ENCODE peak calls at places on chromosomes 11 and 22, in four cellular contexts. J is fibroblast of mammary gland, P is posterior cingulate gyrus, G is sigmoid colon. U is an unnamed sample.

GRCh38 chr11:27118371-27118770 is 77.8 kb downstream of the BBOX1 start:
- DNase-seq in J (peak), P (no peak), G (no peak), U (no peak)

GRCh38 chr22:19765477-19766234 is 5.1 kb downstream of the TBX1 start:
- DNase-seq in J (no peak), P (no peak), G (no peak), U (no peak)

GRCh38 chr11:17273668-17274321 is 2.7 kb upstream of the NUCB2 start:
- DNase-seq in J (no peak), P (no peak), G (no peak), U (no peak)

GRCh38 chr11:94681140-94681539 is 87.0 kb upstream of the AMOTL1 start:
- DNase-seq in J (no peak), P (no peak), G (no peak), U (no peak)

GRCh38 chr11:85656777-85657176 is 8.2 kb downstream of the CREBZF start:
- DNase-seq in J (no peak), P (no peak), G (no peak), U (no peak)

GRCh38 chr11:130523609-130524008 is 75.2 kb downstream of the ADAMTS15 start:
- DNase-seq in J (peak), P (no peak), G (peak), U (no peak)

GRCh38 chr11:16784671-16785070 is 46.2 kb downstream of the C11orf58 start:
- DNase-seq in J (no peak), P (no peak), G (no peak), U (no peak)

GRCh38 chr11:1005913-1006312 is 30.6 kb downstream of the MUC6 start:
- DNase-seq in J (peak), P (peak), G (peak), U (no peak)

GRCh38 chr11:67776834-67777530 is 102.6 kb upstream of the ALDH3B2 start:
- DNase-seq in J (no peak), P (no peak), G (no peak), U (no peak)

GRCh38 chr11:27945323-27945722 is 162.6 kb downstream of the KIF18A start:
- DNase-seq in J (no peak), P (no peak), G (no peak), U (no peak)

GRCh38 chr11:19441752-19442553 is 201.2 kb upstream of the E2F8 start:
- DNase-seq in J (peak), P (no peak), G (no peak), U (no peak)

GRCh38 chr11:70497536-70498075 is 99.3 kb downstream of the CTTN start:
- DNase-seq in J (no peak), P (no peak), G (peak), U (no peak)

GRCh38 chr11:64036081-64037026 is 623 bp downstream of the FLRT1 start:
- DNase-seq in J (peak), P (peak), G (peak), U (no peak)

GRCh38 chr22:47055461-47055860 is 293.0 kb downstream of the TBC1D22A start:
- DNase-seq in J (no peak), P (no peak), G (peak), U (no peak)

GRCh38 chr11:64355078-64355940 is 3.7 kb upstream of the RPS6KA4 start:
- DNase-seq in J (peak), P (peak), G (peak), U (peak)

GRCh38 chr11:132686827-132687370 is 845.4 kb downstream of the OPCML start:
- DNase-seq in J (no peak), P (no peak), G (no peak), U (no peak)

GRCh38 chr11:33567004-33567403 is 133.6 kb downstream of the C11orf91 start:
- DNase-seq in J (no peak), P (no peak), G (no peak), U (no peak)

GRCh38 chr11:58864335-58864734 is 19.8 kb upstream of the GLYATL2 start:
- DNase-seq in J (no peak), P (no peak), G (no peak), U (no peak)

GRCh38 chr22:20979243-20979809 is 2.8 kb upstream of the LZTR1 start:
- DNase-seq in J (peak), P (peak), G (peak), U (no peak)

GRCh38 chr11:120657306-120658070 is 145.9 kb downstream of the GRIK4 start:
- DNase-seq in J (no peak), P (no peak), G (no peak), U (no peak)

GRCh38 chr22:23787600-23787896 is 782 bp downstream of the SMARCB1 start:
- DNase-seq in J (no peak), P (no peak), G (no peak), U (no peak)

GRCh38 chr11:100878474-100878873 is 191.4 kb downstream of the ARHGAP42 start:
- DNase-seq in J (peak), P (no peak), G (no peak), U (no peak)

GRCh38 chr11:16985297-16985696 is 28.9 kb downstream of the PLEKHA7 start:
- DNase-seq in J (no peak), P (no peak), G (no peak), U (no peak)

GRCh38 chr11:102552447-102553200 is 22.1 kb upstream of the MMP7 start:
- DNase-seq in J (no peak), P (no peak), G (no peak), U (no peak)

GRCh38 chr22:44892243-44892642 is 117.6 kb downstream of the PHF21B start:
- DNase-seq in J (no peak), P (no peak), G (no peak), U (no peak)

GRCh38 chr22:30826670-30827355 is 132.1 kb downstream of the OSBP2 start:
- DNase-seq in J (no peak), P (no peak), G (no peak), U (no peak)

GRCh38 chr22:43185860-43186261 is 1.1 kb downstream of the TTLL12 start:
- DNase-seq in J (peak), P (peak), G (peak), U (peak)

GRCh38 chr11:62399172-62399867 is 19.5 kb upstream of the SCGB1A1 start:
- DNase-seq in J (no peak), P (no peak), G (no peak), U (no peak)

GRCh38 chr22:43637267-43637666 is 174.8 kb downstream of the EFCAB6 start:
- DNase-seq in J (no peak), P (no peak), G (no peak), U (no peak)

GRCh38 chr11:45538363-45538762 is 127.1 kb downstream of the CHST1 start:
- DNase-seq in J (peak), P (peak), G (no peak), U (peak)

GRCh38 chr11:43119275-43119970 is 192.4 kb upstream of the API5 start:
- DNase-seq in J (no peak), P (no peak), G (no peak), U (no peak)

GRCh38 chr11:70032470-70032795 is 45.7 kb upstream of the ANO1 start:
- DNase-seq in J (no peak), P (no peak), G (no peak), U (no peak)

GRCh38 chr11:121575250-121575962 is 122.6 kb upstream of the SORL1-AS1 start:
- DNase-seq in J (peak), P (peak), G (peak), U (peak)

GRCh38 chr22:24495365-24495675 is 188 bp downstream of the UPB1 start:
- DNase-seq in J (no peak), P (no peak), G (no peak), U (no peak)

GRCh38 chr11:131498631-131499053 is 128.2 kb downstream of the NTM start:
- DNase-seq in J (no peak), P (peak), G (no peak), U (peak)

GRCh38 chr11:74581954-74582547 is 10.3 kb upstream of the POLD3 start:
- DNase-seq in J (no peak), P (no peak), G (no peak), U (no peak)

GRCh38 chr11:95149659-95150294 is 60.1 kb downstream of the ENDOD1 start:
- DNase-seq in J (no peak), P (peak), G (peak), U (peak)

GRCh38 chr22:24398409-24398808 is 29.0 kb upstream of the ADORA2A start:
- DNase-seq in J (no peak), P (no peak), G (no peak), U (no peak)